ENCODE peak calls at places on chromosomes 12 and 14, in five cellular contexts. One of them, this sample, is unnamed.

GRCh38 chr14:68634346-68634745 is 158.5 kb downstream of the ZFP36L1 start:
- DNase-seq in GM23248: no peak
- DNase-seq in neural progenitor cell: no peak
- DNase-seq in endothelial cell of umbilical vein: no peak
- DNase-seq in psoas muscle: no peak
- DNase-seq in this sample: no peak

GRCh38 chr12:103272949-103273348 is 222.8 kb downstream of the C12orf42 start:
- DNase-seq in GM23248: no peak
- DNase-seq in neural progenitor cell: no peak
- DNase-seq in endothelial cell of umbilical vein: no peak
- DNase-seq in psoas muscle: no peak
- DNase-seq in this sample: no peak

GRCh38 chr14:90620540-90621204 is 195.6 kb downstream of the TTC7B start:
- DNase-seq in GM23248: no peak
- DNase-seq in neural progenitor cell: no peak
- DNase-seq in endothelial cell of umbilical vein: no peak
- DNase-seq in psoas muscle: no peak
- DNase-seq in this sample: no peak

GRCh38 chr14:68851078-68851477 is 58.2 kb upstream of the ZFP36L1 start:
- DNase-seq in GM23248: no peak
- DNase-seq in neural progenitor cell: no peak
- DNase-seq in endothelial cell of umbilical vein: no peak
- DNase-seq in psoas muscle: no peak
- DNase-seq in this sample: no peak

GRCh38 chr12:67193705-67194104 is 75.5 kb upstream of the CAND1 start:
- DNase-seq in GM23248: peak; percentile 42
- DNase-seq in neural progenitor cell: peak; percentile 70
- DNase-seq in endothelial cell of umbilical vein: peak; percentile 24
- DNase-seq in psoas muscle: no peak
- DNase-seq in this sample: peak; percentile 50

GRCh38 chr12:67052981-67053380 is 216.2 kb upstream of the CAND1 start:
- DNase-seq in GM23248: no peak
- DNase-seq in neural progenitor cell: no peak
- DNase-seq in endothelial cell of umbilical vein: no peak
- DNase-seq in psoas muscle: no peak
- DNase-seq in this sample: peak; percentile 18

GRCh38 chr12:113476093-113476986 is 4.7 kb upstream of the LHX5 start:
- DNase-seq in GM23248: no peak
- DNase-seq in neural progenitor cell: peak; percentile 86
- DNase-seq in endothelial cell of umbilical vein: no peak
- DNase-seq in psoas muscle: no peak
- DNase-seq in this sample: no peak

GRCh38 chr12:49187184-49187583 is 1.7 kb downstream of the TUBA1A start:
- DNase-seq in GM23248: peak; percentile 84
- DNase-seq in neural progenitor cell: peak; percentile 42
- DNase-seq in endothelial cell of umbilical vein: peak; percentile 50
- DNase-seq in psoas muscle: peak; percentile 54
- DNase-seq in this sample: peak; percentile 71

GRCh38 chr12:94309348-94309747 is 150.3 kb downstream of the CEP83 start:
- DNase-seq in GM23248: no peak
- DNase-seq in neural progenitor cell: no peak
- DNase-seq in endothelial cell of umbilical vein: no peak
- DNase-seq in psoas muscle: no peak
- DNase-seq in this sample: no peak

GRCh38 chr14:101462726-101463565 is 98.3 kb upstream of the DIO3 start:
- DNase-seq in GM23248: no peak
- DNase-seq in neural progenitor cell: no peak
- DNase-seq in endothelial cell of umbilical vein: no peak
- DNase-seq in psoas muscle: no peak
- DNase-seq in this sample: no peak

GRCh38 chr12:82789674-82790073 is 103.0 kb downstream of the TMTC2 start:
- DNase-seq in GM23248: no peak
- DNase-seq in neural progenitor cell: no peak
- DNase-seq in endothelial cell of umbilical vein: no peak
- DNase-seq in psoas muscle: no peak
- DNase-seq in this sample: no peak

GRCh38 chr12:56082382-56082781 is 2.4 kb downstream of the ERBB3 start:
- DNase-seq in GM23248: no peak
- DNase-seq in neural progenitor cell: no peak
- DNase-seq in endothelial cell of umbilical vein: no peak
- DNase-seq in psoas muscle: peak; percentile 15
- DNase-seq in this sample: no peak

GRCh38 chr14:52076334-52076733 is 7.5 kb upstream of the NID2 start:
- DNase-seq in GM23248: peak; percentile 93
- DNase-seq in neural progenitor cell: no peak
- DNase-seq in endothelial cell of umbilical vein: peak; percentile 65
- DNase-seq in psoas muscle: no peak
- DNase-seq in this sample: peak; percentile 80

GRCh38 chr12:109670647-109671046 is 43.0 kb upstream of the FAM222A start:
- DNase-seq in GM23248: no peak
- DNase-seq in neural progenitor cell: peak; percentile 41
- DNase-seq in endothelial cell of umbilical vein: no peak
- DNase-seq in psoas muscle: no peak
- DNase-seq in this sample: no peak

GRCh38 chr12:43893670-43894069 is 57.8 kb downstream of the TMEM117 start:
- DNase-seq in GM23248: peak; percentile 60
- DNase-seq in neural progenitor cell: no peak
- DNase-seq in endothelial cell of umbilical vein: no peak
- DNase-seq in psoas muscle: no peak
- DNase-seq in this sample: peak; percentile 32

GRCh38 chr14:60649815-60650381 is 621 bp upstream of the SIX1 start:
- DNase-seq in GM23248: peak; percentile 57
- DNase-seq in neural progenitor cell: peak; percentile 52
- DNase-seq in endothelial cell of umbilical vein: no peak
- DNase-seq in psoas muscle: peak; percentile 63
- DNase-seq in this sample: peak; percentile 52

GRCh38 chr12:20260864-20261263 is 107.5 kb upstream of the PDE3A start:
- DNase-seq in GM23248: no peak
- DNase-seq in neural progenitor cell: no peak
- DNase-seq in endothelial cell of umbilical vein: peak; percentile 46
- DNase-seq in psoas muscle: no peak
- DNase-seq in this sample: no peak

GRCh38 chr14:36580141-36580855 is 2.1 kb downstream of the NKX2-8 start:
- DNase-seq in GM23248: no peak
- DNase-seq in neural progenitor cell: peak; percentile 48
- DNase-seq in endothelial cell of umbilical vein: no peak
- DNase-seq in psoas muscle: no peak
- DNase-seq in this sample: no peak

GRCh38 chr12:105523164-105524057 is 192.9 kb downstream of the C12orf75 start:
- DNase-seq in GM23248: peak; percentile 97
- DNase-seq in neural progenitor cell: peak; percentile 63
- DNase-seq in endothelial cell of umbilical vein: peak; percentile 18
- DNase-seq in psoas muscle: peak; percentile 86
- DNase-seq in this sample: peak; percentile 98

GRCh38 chr12:45732936-45733335 is 3.4 kb downstream of the ARID2 start:
- DNase-seq in GM23248: peak; percentile 34
- DNase-seq in neural progenitor cell: no peak
- DNase-seq in endothelial cell of umbilical vein: peak; percentile 46
- DNase-seq in psoas muscle: no peak
- DNase-seq in this sample: peak; percentile 30

GRCh38 chr14:100783630-100784321 is 42.1 kb upstream of the MEG3 start:
- DNase-seq in GM23248: no peak
- DNase-seq in neural progenitor cell: peak; percentile 88
- DNase-seq in endothelial cell of umbilical vein: no peak
- DNase-seq in psoas muscle: peak; percentile 44
- DNase-seq in this sample: no peak

GRCh38 chr14:94129111-94129757 is at the start of gene IFI27L2:
- DNase-seq in GM23248: peak; percentile 89
- DNase-seq in neural progenitor cell: peak; percentile 94
- DNase-seq in endothelial cell of umbilical vein: peak; percentile 59
- DNase-seq in psoas muscle: peak; percentile 88
- DNase-seq in this sample: peak; percentile 92

GRCh38 chr14:41225433-41225832 is 381.2 kb upstream of the LRFN5 start:
- DNase-seq in GM23248: no peak
- DNase-seq in neural progenitor cell: no peak
- DNase-seq in endothelial cell of umbilical vein: no peak
- DNase-seq in psoas muscle: no peak
- DNase-seq in this sample: no peak

GRCh38 chr14:54374117-54374884 is 22.5 kb upstream of the CDKN3 start:
- DNase-seq in GM23248: peak; percentile 45
- DNase-seq in neural progenitor cell: no peak
- DNase-seq in endothelial cell of umbilical vein: no peak
- DNase-seq in psoas muscle: no peak
- DNase-seq in this sample: peak; percentile 13

GRCh38 chr12:52215587-52216031 is 17.4 kb upstream of the KRT7 start:
- DNase-seq in GM23248: no peak
- DNase-seq in neural progenitor cell: no peak
- DNase-seq in endothelial cell of umbilical vein: peak; percentile 89
- DNase-seq in psoas muscle: no peak
- DNase-seq in this sample: no peak

GRCh38 chr12:67648306-67649164 is at the start of gene DYRK2:
- DNase-seq in GM23248: peak; percentile 89
- DNase-seq in neural progenitor cell: peak; percentile 92
- DNase-seq in endothelial cell of umbilical vein: peak; percentile 76
- DNase-seq in psoas muscle: peak; percentile 90
- DNase-seq in this sample: peak; percentile 90

GRCh38 chr12:4275869-4276253 is 2.3 kb downstream of the CCND2 start:
- DNase-seq in GM23248: no peak
- DNase-seq in neural progenitor cell: peak; percentile 19
- DNase-seq in endothelial cell of umbilical vein: no peak
- DNase-seq in psoas muscle: no peak
- DNase-seq in this sample: no peak

GRCh38 chr12:119208626-119209061 is 29.9 kb downstream of the HSPB8 start:
- DNase-seq in GM23248: peak; percentile 83
- DNase-seq in neural progenitor cell: peak; percentile 57
- DNase-seq in endothelial cell of umbilical vein: no peak
- DNase-seq in psoas muscle: peak; percentile 94
- DNase-seq in this sample: no peak

GRCh38 chr14:95488376-95489162 is 27.9 kb downstream of the SYNE3 start:
- DNase-seq in GM23248: peak; percentile 47
- DNase-seq in neural progenitor cell: no peak
- DNase-seq in endothelial cell of umbilical vein: no peak
- DNase-seq in psoas muscle: peak; percentile 85
- DNase-seq in this sample: no peak

GRCh38 chr12:43332977-43333649 is 218.9 kb downstream of the ADAMTS20 start:
- DNase-seq in GM23248: peak; percentile 55
- DNase-seq in neural progenitor cell: no peak
- DNase-seq in endothelial cell of umbilical vein: peak; percentile 59
- DNase-seq in psoas muscle: no peak
- DNase-seq in this sample: peak; percentile 82

GRCh38 chr12:67430708-67431335 is 161.7 kb downstream of the CAND1 start:
- DNase-seq in GM23248: peak; percentile 41
- DNase-seq in neural progenitor cell: no peak
- DNase-seq in endothelial cell of umbilical vein: no peak
- DNase-seq in psoas muscle: peak; percentile 75
- DNase-seq in this sample: no peak

GRCh38 chr12:34397591-34398365 is 375.5 kb downstream of the ALG10 start:
- DNase-seq in GM23248: no peak
- DNase-seq in neural progenitor cell: no peak
- DNase-seq in endothelial cell of umbilical vein: no peak
- DNase-seq in psoas muscle: peak; percentile 20
- DNase-seq in this sample: no peak
- H3K9me3 ChIP-seq in GM23248: no peaks in the 10 kb centered on the region
- H3K9me3 ChIP-seq in neural progenitor cell: no peaks in the 10 kb centered on the region
- H3K9me3 ChIP-seq in endothelial cell of umbilical vein: peaks cover 2% of the 10 kb centered on the region
- H3K9me3 ChIP-seq in psoas muscle: no peaks in the 10 kb centered on the region
- H3K9me3 ChIP-seq in this sample: no peaks in the 10 kb centered on the region

DNA sequence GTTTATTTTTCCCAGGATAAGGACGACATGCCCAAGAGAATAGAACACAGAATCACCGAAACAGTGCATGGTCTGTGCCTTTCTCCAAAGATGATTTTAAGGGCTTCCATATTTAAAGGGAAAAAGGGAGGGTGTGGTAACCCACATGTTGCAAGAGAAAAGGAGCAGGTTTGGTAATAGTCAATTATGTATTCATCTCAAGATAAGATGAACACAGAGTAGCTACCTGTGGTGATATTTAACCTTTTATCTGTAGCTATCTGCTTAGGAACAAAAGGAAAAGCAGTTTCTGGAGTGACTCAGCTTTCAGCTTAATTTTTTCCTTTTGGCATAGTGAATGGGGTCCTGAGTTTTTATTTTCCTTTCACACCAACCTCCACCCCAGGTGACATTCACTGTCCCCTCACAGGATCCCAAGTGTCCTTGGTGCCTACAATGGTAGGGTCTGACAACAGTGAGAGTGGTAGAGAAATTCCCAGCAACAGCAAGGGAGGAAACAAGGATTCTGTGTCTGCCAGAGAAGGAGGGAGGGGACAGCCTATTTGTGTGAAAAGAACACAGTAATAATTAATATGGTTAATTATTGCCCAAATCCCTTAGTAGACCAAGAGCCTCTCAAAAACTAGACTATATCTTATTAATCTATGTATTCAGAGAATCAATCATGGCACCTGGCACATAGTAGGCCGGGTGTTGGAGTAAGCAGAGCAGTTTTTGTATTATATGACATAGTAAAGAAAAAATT is 154.6 kb downstream of the PHLDA1 start:
- DNase-seq in GM23248: no peak
- DNase-seq in neural progenitor cell: no peak
- DNase-seq in endothelial cell of umbilical vein: no peak
- DNase-seq in psoas muscle: no peak
- DNase-seq in this sample: no peak
- H3K4me3 ChIP-seq in GM23248: no peak overlapping the region
- H3K4me3 ChIP-seq in neural progenitor cell: no peak overlapping the region
- H3K4me3 ChIP-seq in endothelial cell of umbilical vein: no peak overlapping the region
- H3K4me3 ChIP-seq in psoas muscle: no peak overlapping the region
- H3K4me3 ChIP-seq in this sample: no peak overlapping the region

GRCh38 chr12:47520029-47520428 is 185.8 kb downstream of the RPAP3 start:
- DNase-seq in GM23248: no peak
- DNase-seq in neural progenitor cell: no peak
- DNase-seq in endothelial cell of umbilical vein: no peak
- DNase-seq in psoas muscle: no peak
- DNase-seq in this sample: no peak

GRCh38 chr12:47517122-47517521 is 188.7 kb downstream of the RPAP3 start:
- DNase-seq in GM23248: no peak
- DNase-seq in neural progenitor cell: no peak
- DNase-seq in endothelial cell of umbilical vein: no peak
- DNase-seq in psoas muscle: no peak
- DNase-seq in this sample: no peak
- H3K9me3 ChIP-seq in GM23248: no peaks in the 10 kb centered on the region
- H3K9me3 ChIP-seq in neural progenitor cell: no peaks in the 10 kb centered on the region
- H3K9me3 ChIP-seq in endothelial cell of umbilical vein: no peaks in the 10 kb centered on the region
- H3K9me3 ChIP-seq in psoas muscle: peaks cover 3% of the 10 kb centered on the region
- H3K9me3 ChIP-seq in this sample: peaks cover 20% of the 10 kb centered on the region

DNA sequence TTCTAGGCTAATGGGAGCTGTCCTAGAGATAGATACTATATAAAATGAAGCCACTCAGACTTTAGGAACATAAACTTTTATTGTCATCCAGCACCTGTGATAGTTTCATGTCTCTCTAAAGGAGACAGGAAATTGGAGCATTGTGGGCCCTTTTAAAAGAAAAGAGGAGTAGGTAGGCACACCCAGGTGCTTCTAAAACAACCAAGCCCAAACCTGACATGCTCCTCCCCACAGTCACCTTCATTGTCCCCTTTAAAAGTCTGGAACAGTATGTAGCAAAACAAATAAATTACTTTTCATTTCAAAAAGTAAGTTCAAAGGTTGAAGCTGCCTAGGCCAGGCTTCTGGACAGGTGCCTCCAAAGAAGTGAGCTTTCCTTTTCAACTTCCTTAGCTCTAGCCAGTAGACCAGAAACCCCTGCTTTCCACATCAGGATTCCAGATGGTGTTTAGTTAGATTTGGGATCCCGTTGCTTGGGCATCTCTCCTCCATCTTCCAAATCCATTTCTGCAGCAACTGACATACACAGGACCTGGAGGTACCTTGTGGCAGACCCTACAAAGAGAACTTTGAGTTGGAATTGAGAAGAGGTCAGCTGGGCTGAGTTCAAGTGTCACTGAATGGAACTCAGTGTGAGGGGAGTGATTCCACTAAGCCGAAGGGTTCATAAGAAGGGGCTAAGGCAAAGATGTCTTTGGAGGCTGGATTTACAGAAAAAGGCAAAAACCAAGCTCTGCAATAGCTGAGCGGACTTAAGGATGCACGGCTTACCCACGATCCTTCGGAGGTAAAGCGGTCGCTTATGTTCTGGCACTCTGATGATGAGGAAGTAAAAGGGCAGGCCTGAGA is 6.9 kb downstream of the OXA1L start:
- DNase-seq in GM23248: no peak
- DNase-seq in neural progenitor cell: no peak
- DNase-seq in endothelial cell of umbilical vein: no peak
- DNase-seq in psoas muscle: no peak
- DNase-seq in this sample: no peak
- H3K4me3 ChIP-seq in GM23248: no peak overlapping the region
- H3K4me3 ChIP-seq in neural progenitor cell: no peak overlapping the region
- H3K4me3 ChIP-seq in endothelial cell of umbilical vein: no peak overlapping the region
- H3K4me3 ChIP-seq in psoas muscle: no peak overlapping the region
- H3K4me3 ChIP-seq in this sample: no peak overlapping the region

This sample was measured in adipocyte.